ENCODE peak calls at places on chromosomes 16 and 17, in seven cellular contexts. D is GM12892, G is K562, V is GM12878, F is HepG2, E is SK-N-SH, N is H1. W is an unnamed sample.

GRCh38 chr17:50276588-50277356 is 2.5 kb downstream of the TMEM92 start:
- DNase-seq in D (no peak), G (no peak), V (no peak), F (peak), E (no peak), N (no peak), W (no peak)

GRCh38 chr16:13866073-13866472 is 53.9 kb upstream of the ERCC4 start:
- DNase-seq in D (peak), G (peak), V (no peak), F (peak), E (peak), N (peak), W (peak)

GRCh38 chr16:83599789-83600462 is 207.9 kb upstream of the HSBP1 start:
- DNase-seq in D (no peak), G (no peak), V (no peak), F (no peak), E (no peak), N (no peak), W (no peak)

GRCh38 chr17:9512323-9513168 is 63.1 kb downstream of the STX8 start:
- DNase-seq in D (no peak), G (no peak), V (no peak), F (no peak), E (no peak), N (no peak), W (no peak)

GRCh38 chr16:19644877-19645276 is 73.2 kb downstream of the KNOP1 start:
- DNase-seq in D (no peak), G (no peak), V (no peak), F (no peak), E (peak), N (no peak), W (no peak)

GRCh38 chr17:804541-805435 is 22.6 kb downstream of the MRM3 start:
- DNase-seq in D (no peak), G (no peak), V (no peak), F (no peak), E (no peak), N (no peak), W (no peak)

GRCh38 chr17:80502578-80502877 is 26.1 kb upstream of the NPTX1 start:
- DNase-seq in D (no peak), G (no peak), V (no peak), F (no peak), E (no peak), N (no peak), W (no peak)

GRCh38 chr17:63436523-63437110 is 9.5 kb downstream of the CYB561 start:
- DNase-seq in D (no peak), G (peak), V (no peak), F (no peak), E (peak), N (peak), W (no peak)

GRCh38 chr16:79601978-79602609 is 1.6 kb upstream of the MAF start:
- DNase-seq in D (no peak), G (peak), V (peak), F (peak), E (peak), N (peak), W (peak)

GRCh38 chr17:2682304-2682938 is 29.1 kb downstream of the CLUH start:
- DNase-seq in D (no peak), G (no peak), V (no peak), F (no peak), E (no peak), N (no peak), W (no peak)

GRCh38 chr17:2687074-2687418 is 24.5 kb downstream of the CLUH start:
- DNase-seq in D (no peak), G (no peak), V (no peak), F (no peak), E (no peak), N (no peak), W (no peak)

GRCh38 chr17:2683912-2684311 is 27.7 kb downstream of the CLUH start:
- DNase-seq in D (no peak), G (no peak), V (no peak), F (no peak), E (no peak), N (no peak), W (no peak)

GRCh38 chr17:2685696-2686095 is 25.9 kb downstream of the CLUH start:
- DNase-seq in D (no peak), G (no peak), V (no peak), F (no peak), E (peak), N (peak), W (no peak)

GRCh38 chr17:2684549-2684948 is 27.0 kb downstream of the CLUH start:
- DNase-seq in D (no peak), G (no peak), V (no peak), F (no peak), E (no peak), N (no peak), W (no peak)
- TF ChIP-seq TAF1 in D (no peak), G (no peak), V (no peak), F (no peak), E (no peak), N (no peak), W (no peak)

DNA sequence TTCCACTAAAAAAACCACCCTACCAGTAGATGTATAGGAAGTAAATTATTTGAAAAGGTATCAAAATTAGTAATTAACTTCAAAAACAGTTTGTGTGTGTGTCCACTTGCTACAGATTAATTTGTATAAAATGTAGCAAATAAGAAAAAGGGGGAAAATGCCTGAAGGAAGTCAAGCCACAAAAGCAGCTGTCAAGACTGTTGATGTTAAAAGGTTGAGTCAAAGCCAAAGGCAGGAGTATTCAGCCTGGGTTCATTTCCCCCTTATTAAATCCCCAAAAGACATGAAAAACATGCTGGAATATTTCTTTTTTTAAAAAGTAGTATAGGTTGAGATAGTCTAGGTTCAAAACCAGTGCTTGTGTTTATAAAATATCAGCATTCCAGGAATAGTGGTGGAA is 72.3 kb downstream of the SKAP1 start:
- DNase-seq in D (no peak), G (no peak), V (no peak), F (no peak), E (no peak), N (no peak), W (no peak)
- TF ChIP-seq TAF1 in D (no peak), G (no peak), V (no peak), F (no peak), E (no peak), N (no peak), W (no peak)

DNA sequence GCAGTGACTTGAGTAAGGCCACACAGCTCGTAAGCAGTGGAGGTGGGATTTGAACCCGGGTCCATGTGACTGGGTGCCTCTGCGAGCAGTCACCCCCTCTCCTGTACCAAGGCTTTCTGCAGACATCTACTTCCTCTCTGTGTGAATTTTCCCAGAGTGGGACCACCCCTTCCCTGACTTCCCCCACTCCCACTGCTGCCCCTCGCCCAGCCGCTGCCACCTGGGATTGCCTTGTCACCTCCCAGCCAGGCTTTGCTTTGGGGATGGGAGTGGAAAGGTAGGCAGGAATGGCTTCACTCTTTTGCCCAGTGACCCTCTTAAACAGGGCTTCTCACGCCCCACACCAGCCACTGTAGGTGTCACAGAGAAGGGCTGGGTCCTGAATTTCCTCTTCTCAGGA is 105.2 kb upstream of the SEC14L1 start:
- DNase-seq in D (no peak), G (no peak), V (no peak), F (no peak), E (no peak), N (no peak), W (no peak)
- TF ChIP-seq TAF1 in D (no peak), G (no peak), V (no peak), F (no peak), E (no peak), N (no peak), W (no peak)

GRCh38 chr17:77916771-77917481 is 41.6 kb upstream of the TNRC6C start:
- DNase-seq in D (no peak), G (no peak), V (peak), F (no peak), E (no peak), N (no peak), W (no peak)

GRCh38 chr17:77919276-77919675 is 39.2 kb upstream of the TNRC6C start:
- DNase-seq in D (no peak), G (no peak), V (no peak), F (no peak), E (no peak), N (no peak), W (no peak)

GRCh38 chr17:77915594-77916021 is 42.9 kb upstream of the TNRC6C start:
- DNase-seq in D (no peak), G (no peak), V (no peak), F (no peak), E (peak), N (no peak), W (no peak)

GRCh38 chr17:77916284-77916683 is 42.2 kb upstream of the TNRC6C start:
- DNase-seq in D (no peak), G (no peak), V (no peak), F (no peak), E (no peak), N (no peak), W (no peak)

GRCh38 chr17:77914440-77915254 is 43.9 kb upstream of the TNRC6C start:
- DNase-seq in D (no peak), G (no peak), V (no peak), F (no peak), E (no peak), N (no peak), W (no peak)
- TF ChIP-seq TAF1 in D (no peak), G (no peak), V (no peak), F (no peak), E (no peak), N (no peak), W (no peak)

GRCh38 chr16:76639685-76640289 is 362.6 kb downstream of the CNTNAP4 start:
- DNase-seq in D (no peak), G (no peak), V (no peak), F (peak), E (peak), N (peak), W (no peak)
- TF ChIP-seq TAF1 in D (no peak), G (no peak), V (no peak), F (no peak), E (no peak), N (no peak), W (no peak)

GRCh38 chr16:11781773-11782172 is 15.3 kb downstream of the ZC3H7A start:
- DNase-seq in D (no peak), G (no peak), V (peak), F (no peak), E (peak), N (no peak), W (no peak)

GRCh38 chr16:11783319-11784047 is 13.6 kb downstream of the ZC3H7A start:
- DNase-seq in D (no peak), G (peak), V (peak), F (no peak), E (no peak), N (no peak), W (no peak)

GRCh38 chr16:11779074-11779473 is 18.0 kb downstream of the ZC3H7A start:
- DNase-seq in D (no peak), G (no peak), V (no peak), F (no peak), E (no peak), N (no peak), W (no peak)

GRCh38 chr16:11784048-11784780 is 12.8 kb downstream of the ZC3H7A start:
- DNase-seq in D (no peak), G (no peak), V (no peak), F (no peak), E (no peak), N (no peak), W (no peak)

DNA sequence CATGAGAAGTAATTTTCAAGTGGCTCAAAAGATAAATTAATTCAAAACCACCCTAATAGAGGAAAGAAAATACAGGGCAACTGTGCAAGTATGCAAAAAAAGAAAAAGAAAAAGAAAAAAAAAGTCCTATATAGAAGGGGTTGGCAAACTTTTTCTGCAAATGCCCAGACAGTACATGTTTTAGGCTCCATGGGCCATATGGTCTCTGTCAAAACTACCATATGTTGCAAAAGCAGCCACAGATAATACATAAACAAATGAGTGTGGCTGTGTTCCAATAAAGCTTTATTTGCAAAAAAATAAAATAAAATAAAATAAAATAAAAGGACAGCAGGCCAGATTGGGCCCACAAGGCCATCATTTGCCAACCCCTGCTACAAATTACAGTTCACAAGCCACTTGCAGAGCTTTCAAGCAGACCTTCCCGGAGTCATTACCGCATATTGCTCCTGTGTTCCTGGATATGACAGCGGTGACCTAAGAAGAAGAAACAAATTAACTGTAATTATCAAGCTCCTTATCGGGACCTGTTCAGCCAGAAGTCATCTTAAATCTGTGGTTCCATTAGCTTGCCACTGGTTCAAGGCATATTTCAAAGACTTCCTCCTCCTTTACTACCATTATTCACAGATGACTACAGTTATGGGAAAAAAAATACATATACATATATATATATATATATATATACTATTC is 15.9 kb downstream of the ZC3H7A start:
- DNase-seq in D (no peak), G (no peak), V (no peak), F (no peak), E (peak), N (no peak), W (no peak)
- TF ChIP-seq TAF1 in D (no peak), G (no peak), V (no peak), F (no peak), E (no peak), N (no peak), W (no peak)

DNA sequence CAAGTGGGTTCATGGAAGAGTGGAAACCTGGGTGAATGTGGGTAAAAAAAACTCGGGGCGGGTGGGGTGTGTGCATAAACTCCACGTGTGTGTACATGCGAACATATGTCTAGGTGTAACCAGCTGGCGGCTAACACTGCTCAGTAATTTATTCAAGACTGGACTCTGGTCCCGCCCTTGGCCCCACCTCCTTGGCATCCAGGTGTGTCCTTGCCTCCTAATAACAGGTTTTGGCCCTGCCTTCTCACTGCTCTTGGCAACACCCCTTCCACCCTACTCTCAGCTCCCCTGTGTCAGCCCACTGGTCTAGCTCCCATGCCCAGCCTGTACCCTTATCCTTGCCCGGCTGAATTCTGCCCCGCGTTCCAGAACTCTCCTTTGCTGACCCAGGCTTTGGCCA is 8.3 kb downstream of the FLII start:
- DNase-seq in D (no peak), G (no peak), V (no peak), F (no peak), E (no peak), N (no peak), W (no peak)
- TF ChIP-seq TAF1 in D (no peak), G (no peak), V (no peak), F (no peak), E (no peak), N (no peak), W (no peak)

DNA sequence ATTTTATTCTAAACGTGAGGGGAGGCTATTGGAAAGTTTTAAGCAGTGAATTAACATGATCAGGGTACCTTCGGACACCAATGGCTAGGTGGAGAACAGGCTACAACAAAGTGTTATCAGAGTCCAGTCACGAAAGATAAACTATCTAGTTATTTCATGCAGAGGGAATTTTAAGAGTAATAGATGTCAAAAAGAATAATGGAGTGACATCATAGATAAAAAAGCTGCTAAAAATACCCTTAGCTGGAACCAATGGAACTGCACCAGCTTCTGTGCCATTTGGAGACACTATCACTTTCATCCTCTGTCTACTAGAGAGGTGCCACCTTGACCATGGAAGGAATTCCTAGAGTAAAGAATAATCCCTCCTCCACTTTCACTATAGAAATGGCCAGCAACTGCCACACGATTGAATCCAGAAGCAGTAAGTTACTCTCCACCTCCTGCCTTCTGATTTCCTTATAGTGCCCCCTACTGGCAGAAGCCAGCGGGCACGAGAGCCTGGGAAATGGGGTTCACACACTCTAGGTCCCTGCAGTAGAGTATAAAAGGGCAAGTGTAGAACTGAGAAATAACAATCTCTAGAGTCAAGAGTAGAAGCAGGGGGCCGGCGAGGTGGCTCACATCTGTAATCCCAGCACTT is 2.8 kb upstream of the ALDH3A2 start:
- DNase-seq in D (peak), G (peak), V (no peak), F (peak), E (peak), N (peak), W (peak)
- TF ChIP-seq TAF1 in D (no peak), G (no peak), V (no peak), F (no peak), E (no peak), N (no peak), W (no peak)

DNA sequence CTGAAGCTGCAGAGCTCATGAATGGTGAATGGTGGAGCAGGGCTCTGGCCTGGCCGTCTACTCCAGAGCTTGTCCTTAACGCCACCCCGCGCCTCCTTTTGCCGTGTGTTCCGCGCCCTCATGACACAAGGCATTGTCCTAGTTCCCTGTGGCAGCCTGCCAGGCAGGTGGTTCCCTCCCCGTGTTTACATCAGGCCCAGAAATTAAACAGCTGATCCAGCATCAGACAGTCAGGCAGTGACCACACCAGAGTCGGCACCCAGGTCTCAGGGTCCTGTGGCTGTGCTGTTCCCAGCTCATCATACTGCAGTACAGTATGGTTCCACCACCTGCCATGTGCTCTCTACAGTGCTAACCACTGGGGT is 119.7 kb downstream of the RAB11FIP4 start:
- DNase-seq in D (no peak), G (no peak), V (no peak), F (no peak), E (no peak), N (no peak), W (no peak)
- TF ChIP-seq TAF1 in D (no peak), G (no peak), V (no peak), F (no peak), E (no peak), N (no peak), W (no peak)

GRCh38 chr17:34670618-34671017 is 91.2 kb downstream of the TMEM132E start:
- DNase-seq in D (no peak), G (no peak), V (no peak), F (no peak), E (no peak), N (no peak), W (no peak)

GRCh38 chr17:34671191-34671590 is 91.8 kb downstream of the TMEM132E start:
- DNase-seq in D (no peak), G (no peak), V (no peak), F (no peak), E (no peak), N (no peak), W (no peak)

GRCh38 chr17:34673995-34674900 is 94.9 kb downstream of the TMEM132E start:
- DNase-seq in D (no peak), G (no peak), V (no peak), F (no peak), E (no peak), N (peak), W (no peak)

GRCh38 chr17:34673516-34673915 is 94.1 kb downstream of the TMEM132E start:
- DNase-seq in D (no peak), G (no peak), V (no peak), F (no peak), E (no peak), N (no peak), W (no peak)

DNA sequence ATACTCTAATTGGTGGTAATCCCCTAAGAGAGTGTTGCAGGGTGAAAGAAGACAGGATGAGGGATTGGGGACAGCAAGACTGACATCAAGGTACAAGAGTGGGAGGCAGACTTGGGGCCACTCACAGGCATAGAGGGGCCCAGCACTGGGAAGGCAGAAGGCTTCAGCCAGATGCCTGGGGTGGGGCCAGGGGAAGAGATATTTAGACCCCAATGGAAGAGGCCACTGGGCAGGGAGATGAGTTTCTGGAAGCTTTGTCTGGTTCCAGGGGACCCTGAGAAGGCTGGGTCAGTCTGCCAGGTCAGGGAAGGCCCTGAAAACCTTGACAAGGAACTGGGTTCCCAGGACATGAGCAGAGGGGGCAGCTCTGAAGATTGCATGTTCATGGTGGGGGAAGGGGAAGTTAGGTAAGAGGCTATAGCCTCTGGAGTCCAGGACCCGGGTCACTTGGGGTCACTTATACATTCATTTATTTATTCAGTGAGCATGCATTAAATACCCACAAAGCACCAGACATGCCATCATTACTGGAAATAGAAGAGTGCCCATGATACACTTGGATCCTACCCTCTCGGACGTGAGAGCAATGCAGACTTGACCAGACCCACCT is 92.9 kb downstream of the TMEM132E start:
- DNase-seq in D (no peak), G (no peak), V (no peak), F (no peak), E (no peak), N (no peak), W (no peak)
- TF ChIP-seq TAF1 in D (no peak), G (no peak), V (no peak), F (no peak), E (no peak), N (no peak), W (no peak)